ENCODE peak calls at places on chromosomes 2 and 18, in ten cellular contexts. I is GM04504; C is GF-D8; K is HFF-Myc; Y is T-helper 9 cell; U is NCI-H2081; G is cardiac fibroblast; T is activated T-cell treated with anti-CD3 and anti-CD28 coated beads, Interleukin-2, amount 50 U/mL, for 72 hours; F is kidney tubule cell; E is IMR-90. Z is an unnamed sample.

GRCh38 chr2:219497495-219498279 is 1.0 kb upstream of the GMPPA start:
- DNase-seq in I (peak), C (no peak), K (no peak), Y (no peak), U (no peak), G (peak), T (peak), F (peak), E (peak), Z (no peak)

GRCh38 chr18:32769242-32770180 is 3.3 kb downstream of the KLHL14 start:
- DNase-seq in I (no peak), C (no peak), K (no peak), Y (no peak), U (peak), G (no peak), T (no peak), F (no peak), E (no peak), Z (no peak)

GRCh38 chr2:237440819-237441281 is 26.9 kb upstream of the COL6A3 start:
- DNase-seq in I (no peak), C (no peak), K (no peak), Y (no peak), U (no peak), G (no peak), T (peak), F (no peak), E (peak), Z (no peak)

GRCh38 chr2:182360012-182360662 is 66.7 kb downstream of the PDE1A start:
- DNase-seq in I (peak), C (no peak), K (no peak), Y (no peak), U (no peak), G (peak), T (no peak), F (peak), E (peak), Z (no peak)

GRCh38 chr2:140851258-140851657 is 1279.6 kb downstream of the LRP1B start:
- DNase-seq in I (no peak), C (no peak), K (no peak), Y (no peak), U (no peak), G (no peak), T (no peak), F (no peak), E (peak), Z (no peak)

GRCh38 chr2:218908721-218909619 is 28.3 kb downstream of the WNT10A start:
- DNase-seq in I (peak), C (peak), K (no peak), Y (peak), U (peak), G (peak), T (peak), F (peak), E (peak), Z (peak)

GRCh38 chr2:219514196-219514761 is at the start of gene ASIC4:
- DNase-seq in I (no peak), C (peak), K (no peak), Y (no peak), U (no peak), G (no peak), T (no peak), F (no peak), E (peak), Z (no peak)

GRCh38 chr2:81767173-81767720 is 1462.7 kb upstream of the LRRTM1 start:
- DNase-seq in I (peak), C (no peak), K (no peak), Y (no peak), U (no peak), G (no peak), T (no peak), F (peak), E (peak), Z (no peak)

GRCh38 chr2:100182494-100183355 is 40.3 kb upstream of the AFF3 start:
- DNase-seq in I (peak), C (no peak), K (no peak), Y (no peak), U (no peak), G (no peak), T (no peak), F (no peak), E (peak), Z (no peak)

GRCh38 chr2:102005989-102006885 is 14.5 kb downstream of the IL1R2 start:
- DNase-seq in I (no peak), C (no peak), K (no peak), Y (no peak), U (peak), G (peak), T (peak), F (peak), E (peak), Z (no peak)

GRCh38 chr2:10308866-10309265 is 6.2 kb downstream of the HPCAL1 start:
- DNase-seq in I (no peak), C (no peak), K (no peak), Y (no peak), U (no peak), G (no peak), T (no peak), F (no peak), E (no peak), Z (no peak)

GRCh38 chr2:123870877-123871276 is 154.2 kb upstream of the CNTNAP5 start:
- DNase-seq in I (no peak), C (no peak), K (no peak), Y (no peak), U (no peak), G (no peak), T (no peak), F (no peak), E (no peak), Z (no peak)

GRCh38 chr18:9835796-9836195 is 50.0 kb upstream of the TXNDC2 start:
- DNase-seq in I (no peak), C (no peak), K (no peak), Y (no peak), U (no peak), G (no peak), T (no peak), F (no peak), E (no peak), Z (no peak)

GRCh38 chr2:196840171-196840570 is 31.0 kb upstream of the C2orf66 start:
- DNase-seq in I (no peak), C (no peak), K (no peak), Y (no peak), U (no peak), G (no peak), T (no peak), F (no peak), E (no peak), Z (no peak)

GRCh38 chr18:2654828-2655152 is 736 bp upstream of the SMCHD1 start:
- DNase-seq in I (no peak), C (peak), K (no peak), Y (peak), U (no peak), G (peak), T (no peak), F (no peak), E (peak), Z (no peak)

GRCh38 chr2:218431878-218432277 is 13.0 kb downstream of the VIL1 start:
- DNase-seq in I (no peak), C (no peak), K (no peak), Y (no peak), U (no peak), G (no peak), T (no peak), F (no peak), E (no peak), Z (no peak)

GRCh38 chr2:145194671-145195070 is 674.8 kb upstream of the ZEB2 start:
- DNase-seq in I (no peak), C (no peak), K (no peak), Y (no peak), U (no peak), G (no peak), T (no peak), F (peak), E (no peak), Z (no peak)

GRCh38 chr2:201969938-201970785 is 63.5 kb upstream of the FZD7 start:
- DNase-seq in I (no peak), C (no peak), K (peak), Y (no peak), U (no peak), G (peak), T (no peak), F (no peak), E (peak), Z (no peak)

GRCh38 chr2:221304916-221305315 is 267.2 kb downstream of the EPHA4 start:
- DNase-seq in I (no peak), C (no peak), K (no peak), Y (no peak), U (no peak), G (no peak), T (no peak), F (no peak), E (no peak), Z (no peak)

GRCh38 chr2:215982465-215982875 is 30.9 kb downstream of the MREG start:
- DNase-seq in I (peak), C (no peak), K (no peak), Y (no peak), U (peak), G (no peak), T (peak), F (peak), E (peak), Z (no peak)

GRCh38 chr2:17719562-17720371 is 33.8 kb downstream of the SMC6 start:
- DNase-seq in I (no peak), C (no peak), K (no peak), Y (no peak), U (no peak), G (peak), T (no peak), F (peak), E (peak), Z (peak)

GRCh38 chr2:10514743-10515142 is 66.6 kb upstream of the ODC1 start:
- DNase-seq in I (peak), C (no peak), K (peak), Y (no peak), U (no peak), G (peak), T (no peak), F (peak), E (peak), Z (no peak)

GRCh38 chr2:98507940-98508689 is 63.5 kb downstream of the INPP4A start:
- DNase-seq in I (no peak), C (no peak), K (no peak), Y (no peak), U (no peak), G (peak), T (no peak), F (no peak), E (no peak), Z (no peak)

GRCh38 chr2:108922141-108922915 is 66.7 kb downstream of the EDAR start:
- DNase-seq in I (peak), C (no peak), K (no peak), Y (no peak), U (no peak), G (no peak), T (no peak), F (peak), E (peak), Z (no peak)

GRCh38 chr2:133667085-133667484 is 98.8 kb upstream of the NCKAP5 start:
- DNase-seq in I (no peak), C (no peak), K (peak), Y (no peak), U (no peak), G (peak), T (no peak), F (peak), E (peak), Z (no peak)

GRCh38 chr2:239956818-239957261 is 68.3 kb downstream of the NDUFA10 start:
- DNase-seq in I (no peak), C (no peak), K (no peak), Y (no peak), U (no peak), G (no peak), T (no peak), F (no peak), E (no peak), Z (no peak)

GRCh38 chr2:217256261-217256660 is 396.4 kb upstream of the TNP1 start:
- DNase-seq in I (no peak), C (no peak), K (no peak), Y (no peak), U (no peak), G (no peak), T (no peak), F (peak), E (peak), Z (no peak)

GRCh38 chr2:219125225-219125885 is 35.3 kb downstream of the NHEJ1 start:
- DNase-seq in I (no peak), C (peak), K (no peak), Y (no peak), U (no peak), G (peak), T (peak), F (peak), E (peak), Z (no peak)

GRCh38 chr18:3538456-3538855 is 88.5 kb downstream of the TGIF1 start:
- DNase-seq in I (no peak), C (no peak), K (no peak), Y (no peak), U (no peak), G (peak), T (no peak), F (no peak), E (peak), Z (no peak)

GRCh38 chr2:134934641-134935040 is 16.0 kb downstream of the CCNT2 start:
- DNase-seq in I (no peak), C (no peak), K (no peak), Y (no peak), U (no peak), G (peak), T (no peak), F (peak), E (no peak), Z (no peak)

GRCh38 chr18:33022370-33022769 is 249.5 kb upstream of the KLHL14 start:
- DNase-seq in I (no peak), C (no peak), K (no peak), Y (no peak), U (no peak), G (no peak), T (no peak), F (no peak), E (no peak), Z (no peak)

GRCh38 chr2:8672940-8673339 is 8.9 kb upstream of the ID2 start:
- DNase-seq in I (no peak), C (no peak), K (no peak), Y (no peak), U (no peak), G (no peak), T (no peak), F (no peak), E (no peak), Z (no peak)